ENCODE peak calls at places on chromosomes 16 and 17, in seven cellular contexts. L is left kidney, E is Peyer's patch, N is PC-9, S is anterior cingulate cortex, T is cardiac fibroblast, V is A172. P is an unnamed sample.

GRCh38 chr16:66474750-66475199 is 47.7 kb downstream of the BEAN1 start:
- DNase-seq in L (peak), E (peak), N (peak), S (no peak), T (no peak), V (peak), P (no peak)

GRCh38 chr17:67994827-67995567 is 1.3 kb downstream of the C17orf58 start:
- DNase-seq in L (peak), E (no peak), N (peak), S (no peak), T (peak), V (peak), P (no peak)

GRCh38 chr17:55774834-55775233 is 24.0 kb downstream of the PCTP start:
- DNase-seq in L (peak), E (no peak), N (no peak), S (peak), T (no peak), V (no peak), P (no peak)

GRCh38 chr17:66359351-66359750 is 56.9 kb downstream of the PRKCA start:
- DNase-seq in L (no peak), E (no peak), N (no peak), S (no peak), T (no peak), V (no peak), P (no peak)

GRCh38 chr16:67006930-67007658 is 18.7 kb downstream of the CES4A start:
- DNase-seq in L (peak), E (no peak), N (no peak), S (no peak), T (peak), V (no peak), P (no peak)

GRCh38 chr16:56689171-56689570 is 6.9 kb downstream of the MT1X start:
- DNase-seq in L (no peak), E (no peak), N (peak), S (no peak), T (peak), V (peak), P (no peak)

GRCh38 chr16:56793504-56793903 is 63.6 kb downstream of the NUP93 start:
- DNase-seq in L (peak), E (no peak), N (no peak), S (no peak), T (peak), V (peak), P (no peak)

GRCh38 chr16:68094614-68094934 is 9.4 kb downstream of the NFATC3 start:
- DNase-seq in L (no peak), E (no peak), N (no peak), S (no peak), T (no peak), V (no peak), P (no peak)

GRCh38 chr17:37833237-37833859 is 88.5 kb upstream of the HNF1B start:
- DNase-seq in L (no peak), E (no peak), N (no peak), S (no peak), T (no peak), V (no peak), P (no peak)

GRCh38 chr16:27214084-27214961 is 11.0 kb downstream of the KDM8 start:
- DNase-seq in L (no peak), E (no peak), N (no peak), S (no peak), T (no peak), V (no peak), P (no peak)